ENCODE peak calls at places on chromosomes 11 and 22, in eight cellular contexts. H, E, T, R, F, G, W and Q are unnamed samples.

GRCh38 chr11:41996558-41996957 is 537.1 kb upstream of the LRRC4C start:
- DNase-seq in R (no peak), H (no peak), W (no peak), E (no peak), T (no peak), G (no peak), F (no peak), Q (no peak)

GRCh38 chr11:26187639-26188038 is 144.3 kb upstream of the ANO3 start:
- DNase-seq in E (peak), R (peak), F (peak), T (no peak), W (no peak), H (peak), G (no peak), Q (peak)

GRCh38 chr11:82701847-82702520 is 31.7 kb downstream of the FAM181B start:
- DNase-seq in G (no peak), H (peak), R (no peak), F (peak), E (peak), W (peak), T (no peak), Q (peak)

GRCh38 chr22:44659140-44659539 is 42.9 kb upstream of the PRR5 start:
- DNase-seq in F (peak), T (no peak), E (no peak), R (no peak), G (no peak), W (no peak), H (no peak), Q (peak)

GRCh38 chr11:78166832-78167469 is 21.5 kb downstream of the KCTD21 start:
- DNase-seq in T (no peak), W (no peak), F (no peak), R (no peak), G (no peak), E (no peak), H (no peak), Q (no peak)

GRCh38 chr11:34165786-34166557 is 60.5 kb downstream of the NAT10 start:
- DNase-seq in H (peak), E (no peak), W (no peak), F (peak), R (no peak), T (no peak), G (no peak), Q (no peak)

GRCh38 chr11:133790995-133791394 is 54.3 kb downstream of the SPATA19 start:
- DNase-seq in G (no peak), R (no peak), W (no peak), F (no peak), H (no peak), T (no peak), E (no peak), Q (no peak)

GRCh38 chr11:6736495-6737121 is 35.2 kb downstream of the OR2AG2 start:
- DNase-seq in F (no peak), E (no peak), T (no peak), W (no peak), G (no peak), R (no peak), H (no peak), Q (peak)

GRCh38 chr11:121067453-121067852 is 33.6 kb upstream of the TECTA start:
- DNase-seq in W (no peak), G (no peak), E (no peak), F (no peak), R (no peak), H (peak), T (no peak), Q (no peak)

GRCh38 chr11:132620423-132620822 is 911.9 kb downstream of the OPCML start:
- DNase-seq in T (no peak), G (no peak), W (no peak), F (no peak), H (no peak), E (no peak), R (no peak), Q (no peak)

GRCh38 chr11:120035756-120036155 is 102.2 kb downstream of the TRIM29 start:
- DNase-seq in G (no peak), H (no peak), E (no peak), W (no peak), R (no peak), T (no peak), F (no peak), Q (no peak)

GRCh38 chr11:14336507-14337503 is 22.2 kb downstream of the RRAS2 start:
- DNase-seq in W (no peak), G (no peak), E (peak), H (no peak), F (peak), R (peak), T (no peak), Q (peak)

GRCh38 chr22:24894220-24894975 is 52.1 kb downstream of the LHFPL7 start:
- DNase-seq in R (peak), F (peak), T (peak), G (peak), E (peak), W (no peak), H (peak), Q (peak)

GRCh38 chr11:122439911-122440782 is 215.4 kb upstream of the UBASH3B start:
- DNase-seq in T (peak), H (peak), R (no peak), F (peak), E (no peak), W (peak), G (peak), Q (peak)

GRCh38 chr11:70251583-70252285 is 18.8 kb upstream of the PPFIA1 start:
- DNase-seq in F (no peak), T (no peak), E (no peak), R (no peak), G (no peak), W (peak), H (no peak), Q (no peak)

GRCh38 chr11:34859496-34859895 is 56.7 kb downstream of the APIP start:
- DNase-seq in W (no peak), G (no peak), R (no peak), H (no peak), F (no peak), E (no peak), T (no peak), Q (peak)

GRCh38 chr11:34468209-34468841 is 29.6 kb downstream of the CAT start:
- DNase-seq in W (no peak), F (no peak), H (peak), T (no peak), R (no peak), E (peak), G (no peak), Q (peak)

GRCh38 chr22:37818397-37819099 is 4.6 kb upstream of the GALR3 start:
- DNase-seq in F (peak), W (no peak), G (peak), T (peak), R (no peak), E (no peak), H (no peak), Q (no peak)

GRCh38 chr11:43072911-43073310 is 238.9 kb upstream of the API5 start:
- DNase-seq in G (no peak), E (no peak), R (no peak), T (no peak), W (no peak), F (no peak), H (no peak), Q (no peak)

GRCh38 chr22:22167791-22168189 is 76.8 kb upstream of the VPREB1 start:
- DNase-seq in W (no peak), R (no peak), G (no peak), H (no peak), F (no peak), T (no peak), E (no peak), Q (no peak)

GRCh38 chr11:67649634-67650540 is 643 bp downstream of the ACY3 start:
- DNase-seq in H (no peak), W (no peak), R (no peak), F (no peak), T (no peak), G (no peak), E (no peak), Q (no peak)

GRCh38 chr11:122775675-122776271 is 62.5 kb upstream of the CRTAM start:
- DNase-seq in G (no peak), T (no peak), H (no peak), F (no peak), E (no peak), W (no peak), R (no peak), Q (no peak)

GRCh38 chr11:62832346-62833234 is at the start of gene TEX54:
- DNase-seq in E (no peak), W (no peak), G (no peak), T (no peak), F (no peak), H (no peak), R (no peak), Q (peak)